ENCODE peak calls at places on chromosomes 5 and 9, in five cellular contexts. N, Z, X, F and G are unnamed samples.

GRCh38 chr5:59583810-59584562 is 309.5 kb downstream of the PDE4D start:
- DNase-seq in N (no peak), Z (no peak), X (no peak), F (no peak), G (no peak)

GRCh38 chr5:111829701-111830100 is 72.7 kb upstream of the NREP start:
- DNase-seq in N (no peak), X (peak), F (no peak), Z (no peak), G (no peak)

GRCh38 chr5:112419596-112420110 is 576 bp upstream of the EPB41L4A start:
- DNase-seq in N (peak), X (no peak), Z (peak), F (no peak), G (no peak)

GRCh38 chr9:127738666-127739065 is 3.6 kb upstream of the TOR2A start:
- DNase-seq in N (no peak), F (no peak), Z (no peak), X (no peak), G (no peak)

GRCh38 chr5:25744908-25745307 is 1100.1 kb upstream of the CDH10 start:
- DNase-seq in F (no peak), N (no peak), X (no peak), Z (no peak), G (no peak)

GRCh38 chr5:78746990-78747389 is 98.4 kb upstream of the LHFPL2 start:
- DNase-seq in N (no peak), F (no peak), X (no peak), Z (no peak), G (no peak)

GRCh38 chr9:69265891-69266290 is 59.1 kb upstream of the ENTREP1 start:
- DNase-seq in Z (no peak), N (no peak), X (no peak), F (no peak), G (no peak)

GRCh38 chr5:140806834-140807775 is at the start of gene PCDHA4:
- DNase-seq in X (no peak), N (no peak), Z (peak), F (no peak), G (peak)

GRCh38 chr5:35879649-35880048 is 23.0 kb downstream of the IL7R start:
- DNase-seq in N (no peak), F (no peak), X (no peak), Z (no peak), G (no peak)
- TF ChIP-seq CTCF in N (no peak), F (no peak), X (no peak), Z (no peak), G (no peak)

GRCh38 chr5:110594866-110595265 is 131.6 kb downstream of the TMEM232 start:
- DNase-seq in X (no peak), N (no peak), Z (no peak), F (no peak), G (no peak)
- TF ChIP-seq CTCF in X (no peak), N (no peak), Z (no peak), F (no peak), G (no peak)

DNA sequence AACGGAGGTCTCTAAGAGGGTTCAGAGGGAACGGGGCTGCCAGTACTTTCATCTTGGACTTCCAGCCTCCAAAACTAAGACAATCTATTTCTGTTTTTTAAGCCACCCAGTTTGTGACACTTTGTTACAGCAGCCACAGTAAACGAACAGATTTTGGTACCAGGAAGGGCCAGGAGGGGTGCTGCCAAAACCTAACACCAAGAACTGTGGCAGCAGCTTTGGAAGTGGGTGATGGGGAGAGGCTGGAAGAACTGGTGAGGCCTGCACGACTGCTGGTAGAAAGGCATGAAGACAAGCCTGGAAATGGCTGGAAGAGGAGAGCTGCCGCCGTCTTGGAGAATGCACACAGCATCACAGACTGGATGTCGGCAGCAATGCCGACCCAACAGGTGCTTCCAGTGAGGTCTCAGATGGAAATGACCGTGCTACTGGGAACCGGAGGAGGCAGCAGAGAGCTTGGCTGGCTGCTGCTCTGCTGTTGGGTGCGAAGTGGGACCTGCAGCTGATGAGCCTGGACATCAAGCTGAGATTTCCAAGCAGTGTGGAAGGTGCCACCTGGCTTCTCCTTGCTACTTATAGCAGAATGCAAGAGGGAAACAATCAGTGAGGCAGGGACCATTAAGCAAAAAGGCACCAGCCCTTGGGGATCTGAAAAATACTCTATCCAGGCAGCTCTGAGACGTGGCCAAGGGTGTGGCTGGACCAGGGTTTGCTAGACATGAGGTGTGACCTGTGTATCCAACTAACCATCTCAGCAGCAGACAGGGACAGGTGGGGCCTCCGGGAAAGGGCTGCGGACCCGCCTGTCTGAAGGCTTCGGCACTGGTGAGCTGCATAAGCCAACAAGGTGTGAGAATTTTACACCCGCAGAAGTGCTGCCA is 4.7 kb upstream of the TMEM210 start:
- DNase-seq in N (no peak), F (no peak), X (no peak), Z (no peak), G (no peak)
- TF ChIP-seq CTCF in N (peak), F (peak), X (peak), Z (peak), G (peak)

GRCh38 chr9:132647806-132648205 is 22.0 kb downstream of the DDX31 start:
- DNase-seq in F (no peak), Z (no peak), N (no peak), X (no peak), G (no peak)
- TF ChIP-seq CTCF in F (no peak), Z (no peak), N (no peak), X (no peak), G (no peak)

DNA sequence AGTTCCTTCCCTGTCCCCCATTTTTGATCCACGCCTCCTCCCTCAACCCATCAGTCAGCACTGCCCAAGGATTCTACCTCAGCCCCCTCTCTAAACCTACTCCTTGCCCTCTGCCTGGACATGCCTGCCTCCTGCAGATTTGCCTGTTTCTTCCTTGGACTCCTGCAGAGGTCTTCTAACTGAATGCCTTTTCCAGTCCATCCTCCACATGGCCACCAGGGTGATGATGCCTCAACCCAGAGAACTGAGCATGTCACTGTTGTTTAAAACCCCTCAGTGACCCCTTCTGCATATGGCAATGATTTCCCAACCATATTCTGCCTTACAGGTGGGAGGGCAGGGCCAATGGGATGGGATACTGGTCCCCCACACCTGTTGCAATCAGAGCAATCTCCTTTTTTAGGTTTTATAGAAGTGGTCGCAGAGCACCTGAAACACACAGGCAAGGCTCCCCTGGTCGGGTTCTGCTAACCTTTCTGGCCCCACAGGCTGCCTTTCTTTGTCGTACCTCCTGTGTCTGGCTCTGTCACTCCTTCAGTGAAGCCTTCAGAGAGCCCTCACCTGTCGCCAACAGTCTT is 9.3 kb downstream of the PHYKPL start:
- DNase-seq in Z (no peak), F (no peak), N (no peak), X (no peak), G (no peak)
- TF ChIP-seq CTCF in Z (no peak), F (no peak), N (no peak), X (no peak), G (no peak)

GRCh38 chr9:122151267-122151828 is 8.2 kb downstream of the NDUFA8 start:
- DNase-seq in N (no peak), X (no peak), F (no peak), Z (no peak), G (no peak)
- TF ChIP-seq CTCF in N (no peak), X (no peak), F (peak), Z (no peak), G (no peak)

GRCh38 chr9:104233366-104233765 is 139.3 kb downstream of the SMC2 start:
- DNase-seq in N (no peak), F (no peak), X (no peak), Z (no peak), G (no peak)
- TF ChIP-seq CTCF in N (no peak), F (no peak), X (no peak), Z (no peak), G (no peak)